ENCODE peak calls at places on chromosomes 12 and 14, in five cellular contexts. N, W, U, R and L are unnamed samples.

GRCh38 chr12:15997910-15998309 is 86.8 kb downstream of the DERA start:
- DNase-seq in U (no peak), N (no peak), R (no peak), W (no peak), L (no peak)

GRCh38 chr12:45220366-45220931 is 4.6 kb downstream of the ANO6 start:
- DNase-seq in R (no peak), N (no peak), W (no peak), U (no peak), L (no peak)

GRCh38 chr12:47277071-47277408 is 197.3 kb upstream of the AMIGO2 start:
- DNase-seq in R (no peak), W (no peak), U (no peak), N (no peak), L (no peak)

GRCh38 chr14:99356031-99356430 is 84.0 kb upstream of the BCL11B start:
- DNase-seq in R (no peak), N (no peak), U (no peak), W (no peak), L (no peak)

GRCh38 chr14:68784995-68785816 is 7.7 kb downstream of the ZFP36L1 start:
- DNase-seq in U (no peak), N (peak), W (no peak), R (no peak), L (no peak)

GRCh38 chr12:9041321-9041720 is 52.0 kb downstream of the KLRG1 start:
- DNase-seq in N (peak), R (no peak), U (no peak), W (no peak), L (no peak)

GRCh38 chr14:94650806-94651805 is 38.9 kb downstream of the SERPINA3 start:
- DNase-seq in U (no peak), W (no peak), N (no peak), R (no peak), L (no peak)

GRCh38 chr14:105364100-105364708 is 34.1 kb upstream of the TEX22 start:
- DNase-seq in U (no peak), N (peak), R (no peak), W (peak), L (peak)

GRCh38 chr14:61472025-61472672 is 150.8 kb downstream of the PRKCH start:
- DNase-seq in R (peak), W (peak), N (peak), U (no peak), L (peak)

GRCh38 chr12:81128930-81129554 is 51.2 kb downstream of the ACSS3 start:
- DNase-seq in N (peak), U (no peak), R (peak), W (no peak), L (peak)

GRCh38 chr12:1473418-1473817 is 121.0 kb downstream of the FBXL14 start:
- DNase-seq in N (no peak), W (no peak), R (no peak), U (no peak), L (no peak)

GRCh38 chr14:61257469-61258057 is 23.6 kb downstream of the TMEM30B start:
- DNase-seq in U (no peak), W (no peak), N (no peak), R (peak), L (no peak)

GRCh38 chr12:50220357-50221061 is 53.3 kb upstream of the CERS5 start:
- DNase-seq in R (no peak), W (no peak), N (peak), U (no peak), L (no peak)

GRCh38 chr12:9694220-9694619 is 24.7 kb downstream of the CLEC2D start:
- DNase-seq in U (no peak), W (no peak), R (no peak), N (no peak), L (no peak)

GRCh38 chr14:33908540-33909223 is 42.2 kb downstream of the EGLN3 start:
- DNase-seq in N (no peak), W (no peak), U (no peak), R (no peak), L (no peak)

GRCh38 chr12:44509471-44509870 is 366.6 kb downstream of the NELL2 start:
- DNase-seq in R (no peak), N (peak), U (no peak), W (no peak), L (no peak)

GRCh38 chr12:20696181-20696580 is 1.0 kb downstream of the SLCO1C1 start:
- DNase-seq in R (no peak), W (no peak), N (peak), U (no peak), L (no peak)

GRCh38 chr12:74985293-74985985 is 224.2 kb downstream of the KCNC2 start:
- DNase-seq in N (no peak), R (no peak), U (no peak), W (no peak), L (no peak)

GRCh38 chr14:92190768-92191167 is 69.0 kb downstream of the CPSF2 start:
- DNase-seq in W (no peak), N (no peak), U (no peak), R (no peak), L (no peak)

GRCh38 chr14:51006781-51007211 is 62.5 kb upstream of the PYGL start:
- DNase-seq in W (peak), N (peak), R (no peak), U (peak), L (peak)